ENCODE peak calls at places on chromosomes 7 and 10, in five cellular contexts. One of them, this sample, is unnamed.

GRCh38 chr7:2967238-2967637 is 76.4 kb downstream of the CARD11 start:
- DNase-seq in IMR-90: no peak
- DNase-seq in HepG2: no peak
- DNase-seq in K562: no peak
- DNase-seq in SK-N-SH: no peak
- DNase-seq in this sample: no peak

GRCh38 chr7:24932815-24933214 is 47.2 kb downstream of the OSBPL3 start:
- DNase-seq in IMR-90: no peak
- DNase-seq in HepG2: no peak
- DNase-seq in K562: no peak
- DNase-seq in SK-N-SH: no peak
- DNase-seq in this sample: no peak

GRCh38 chr10:42690449-42691360 is 52.3 kb upstream of the ZNF33B start:
- DNase-seq in IMR-90: no peak
- DNase-seq in HepG2: peak; percentile 14
- DNase-seq in K562: no peak
- DNase-seq in SK-N-SH: peak; percentile 71
- DNase-seq in this sample: peak; percentile 5

GRCh38 chr7:8226526-8226925 is 35.4 kb downstream of the ICA1 start:
- DNase-seq in IMR-90: no peak
- DNase-seq in HepG2: no peak
- DNase-seq in K562: no peak
- DNase-seq in SK-N-SH: no peak
- DNase-seq in this sample: no peak

GRCh38 chr10:122102146-122102866 is 113.3 kb downstream of the TACC2 start:
- DNase-seq in IMR-90: no peak
- DNase-seq in HepG2: no peak
- DNase-seq in K562: no peak
- DNase-seq in SK-N-SH: no peak
- DNase-seq in this sample: no peak

GRCh38 chr7:47328392-47329319 is 253.3 kb downstream of the TNS3 start:
- DNase-seq in IMR-90: no peak
- DNase-seq in HepG2: no peak
- DNase-seq in K562: no peak
- DNase-seq in SK-N-SH: no peak
- DNase-seq in this sample: no peak

GRCh38 chr10:30857803-30858202 is 173.9 kb downstream of the ZNF438 start:
- DNase-seq in IMR-90: peak; percentile 72
- DNase-seq in HepG2: no peak
- DNase-seq in K562: no peak
- DNase-seq in SK-N-SH: no peak
- DNase-seq in this sample: no peak

GRCh38 chr7:84112771-84113170 is 81.8 kb downstream of the SEMA3A start:
- DNase-seq in IMR-90: no peak
- DNase-seq in HepG2: no peak
- DNase-seq in K562: no peak
- DNase-seq in SK-N-SH: no peak
- DNase-seq in this sample: no peak

GRCh38 chr7:77269360-77270075 is 69.9 kb upstream of the FGL2 start:
- DNase-seq in IMR-90: peak; percentile 11
- DNase-seq in HepG2: no peak
- DNase-seq in K562: no peak
- DNase-seq in SK-N-SH: no peak
- DNase-seq in this sample: no peak

GRCh38 chr10:28595618-28596017 is 62.7 kb downstream of the WAC start:
- DNase-seq in IMR-90: peak; percentile 24
- DNase-seq in HepG2: no peak
- DNase-seq in K562: no peak
- DNase-seq in SK-N-SH: no peak
- DNase-seq in this sample: no peak

GRCh38 chr10:129709627-129710509 is 242.8 kb downstream of the MGMT start:
- DNase-seq in IMR-90: no peak
- DNase-seq in HepG2: no peak
- DNase-seq in K562: no peak
- DNase-seq in SK-N-SH: no peak
- DNase-seq in this sample: no peak

GRCh38 chr7:92133133-92133736 is 1.0 kb downstream of the CYP51A1 start:
- DNase-seq in IMR-90: no peak
- DNase-seq in HepG2: no peak
- DNase-seq in K562: no peak
- DNase-seq in SK-N-SH: no peak
- DNase-seq in this sample: no peak

GRCh38 chr10:102473445-102474331 is 22.3 kb upstream of the C10orf95 start:
- DNase-seq in IMR-90: no peak
- DNase-seq in HepG2: no peak
- DNase-seq in K562: no peak
- DNase-seq in SK-N-SH: no peak
- DNase-seq in this sample: no peak

GRCh38 chr10:3192856-3193635 is 20.5 kb upstream of the PITRM1 start:
- DNase-seq in IMR-90: peak; percentile 73
- DNase-seq in HepG2: peak; percentile 29
- DNase-seq in K562: peak; percentile 59
- DNase-seq in SK-N-SH: peak; percentile 70
- DNase-seq in this sample: peak; percentile 64

GRCh38 chr10:35092851-35093250 is 2.7 kb upstream of the CUL2 start:
- DNase-seq in IMR-90: no peak
- DNase-seq in HepG2: no peak
- DNase-seq in K562: peak; percentile 17
- DNase-seq in SK-N-SH: no peak
- DNase-seq in this sample: peak; percentile 30

GRCh38 chr10:84593546-84593945 is 265.2 kb downstream of the CCSER2 start:
- DNase-seq in IMR-90: no peak
- DNase-seq in HepG2: no peak
- DNase-seq in K562: no peak
- DNase-seq in SK-N-SH: no peak
- DNase-seq in this sample: no peak

GRCh38 chr7:158957921-158958471 is 101.6 kb downstream of the DYNC2I1 start:
- DNase-seq in IMR-90: no peak
- DNase-seq in HepG2: no peak
- DNase-seq in K562: peak; percentile 82
- DNase-seq in SK-N-SH: peak; percentile 79
- DNase-seq in this sample: no peak

GRCh38 chr7:35430547-35431153 is 176.8 kb upstream of the TBX20 start:
- DNase-seq in IMR-90: no peak
- DNase-seq in HepG2: peak; percentile 11
- DNase-seq in K562: peak; percentile 57
- DNase-seq in SK-N-SH: no peak
- DNase-seq in this sample: no peak

GRCh38 chr7:29486191-29486700 is 77.4 kb upstream of the PRR15 start:
- DNase-seq in IMR-90: no peak
- DNase-seq in HepG2: no peak
- DNase-seq in K562: no peak
- DNase-seq in SK-N-SH: no peak
- DNase-seq in this sample: no peak

GRCh38 chr7:23247602-23248335 is 1.2 kb downstream of the GPNMB start:
- DNase-seq in IMR-90: no peak
- DNase-seq in HepG2: no peak
- DNase-seq in K562: no peak
- DNase-seq in SK-N-SH: no peak
- DNase-seq in this sample: no peak

GRCh38 chr10:33280217-33280616 is 54.2 kb downstream of the NRP1 start:
- DNase-seq in IMR-90: no peak
- DNase-seq in HepG2: no peak
- DNase-seq in K562: no peak
- DNase-seq in SK-N-SH: no peak
- DNase-seq in this sample: no peak

GRCh38 chr10:104260775-104261115 is 6.1 kb downstream of the GSTO1 start:
- DNase-seq in IMR-90: peak; percentile 81
- DNase-seq in HepG2: no peak
- DNase-seq in K562: no peak
- DNase-seq in SK-N-SH: no peak
- DNase-seq in this sample: no peak

GRCh38 chr10:48792121-48792520 is 107.4 kb downstream of the WDFY4 start:
- DNase-seq in IMR-90: no peak
- DNase-seq in HepG2: no peak
- DNase-seq in K562: no peak
- DNase-seq in SK-N-SH: no peak
- DNase-seq in this sample: no peak

GRCh38 chr10:52129410-52130178 is 184.5 kb upstream of the DKK1 start:
- DNase-seq in IMR-90: no peak
- DNase-seq in HepG2: no peak
- DNase-seq in K562: no peak
- DNase-seq in SK-N-SH: no peak
- DNase-seq in this sample: no peak

GRCh38 chr7:131438969-131439368 is 111.3 kb downstream of the MKLN1 start:
- DNase-seq in IMR-90: no peak
- DNase-seq in HepG2: no peak
- DNase-seq in K562: no peak
- DNase-seq in SK-N-SH: no peak
- DNase-seq in this sample: no peak

GRCh38 chr10:68606918-68607317 is 46.8 kb downstream of the TET1 start:
- DNase-seq in IMR-90: no peak
- DNase-seq in HepG2: no peak
- DNase-seq in K562: no peak
- DNase-seq in SK-N-SH: no peak
- DNase-seq in this sample: no peak

GRCh38 chr7:897771-898376 is 21.5 kb downstream of the GET4 start:
- DNase-seq in IMR-90: no peak
- DNase-seq in HepG2: no peak
- DNase-seq in K562: no peak
- DNase-seq in SK-N-SH: peak; percentile 85
- DNase-seq in this sample: no peak

GRCh38 chr7:91264924-91265681 is 870 bp downstream of the FZD1 start:
- DNase-seq in IMR-90: peak; percentile 74
- DNase-seq in HepG2: no peak
- DNase-seq in K562: no peak
- DNase-seq in SK-N-SH: peak; percentile 84
- DNase-seq in this sample: peak; percentile 65

GRCh38 chr10:51772387-51772786 is 73.0 kb upstream of the CSTF2T start:
- DNase-seq in IMR-90: no peak
- DNase-seq in HepG2: no peak
- DNase-seq in K562: no peak
- DNase-seq in SK-N-SH: no peak
- DNase-seq in this sample: no peak

GRCh38 chr7:29807179-29807841 is 1.0 kb downstream of the WIPF3 start:
- DNase-seq in IMR-90: no peak
- DNase-seq in HepG2: peak; percentile 15
- DNase-seq in K562: peak; percentile 16
- DNase-seq in SK-N-SH: peak; percentile 55
- DNase-seq in this sample: peak; percentile 47

GRCh38 chr10:113313048-113313611 is 239.7 kb upstream of the HABP2 start:
- DNase-seq in IMR-90: no peak
- DNase-seq in HepG2: no peak
- DNase-seq in K562: no peak
- DNase-seq in SK-N-SH: no peak
- DNase-seq in this sample: no peak

GRCh38 chr7:54860003-54860775 is 101.2 kb upstream of the SEC61G start:
- DNase-seq in IMR-90: peak; percentile 31
- DNase-seq in HepG2: no peak
- DNase-seq in K562: no peak
- DNase-seq in SK-N-SH: no peak
- DNase-seq in this sample: no peak

GRCh38 chr7:126635545-126635944 is 617.2 kb downstream of the GRM8 start:
- DNase-seq in IMR-90: no peak
- DNase-seq in HepG2: no peak
- DNase-seq in K562: no peak
- DNase-seq in SK-N-SH: no peak
- DNase-seq in this sample: no peak

GRCh38 chr10:12181065-12181775 is 14.5 kb downstream of the NUDT5 start:
- DNase-seq in IMR-90: no peak
- DNase-seq in HepG2: no peak
- DNase-seq in K562: no peak
- DNase-seq in SK-N-SH: no peak
- DNase-seq in this sample: no peak

GRCh38 chr10:60818134-60818770 is 40.0 kb downstream of the CDK1 start:
- DNase-seq in IMR-90: peak; percentile 65
- DNase-seq in HepG2: no peak
- DNase-seq in K562: no peak
- DNase-seq in SK-N-SH: no peak
- DNase-seq in this sample: no peak

DNA sequence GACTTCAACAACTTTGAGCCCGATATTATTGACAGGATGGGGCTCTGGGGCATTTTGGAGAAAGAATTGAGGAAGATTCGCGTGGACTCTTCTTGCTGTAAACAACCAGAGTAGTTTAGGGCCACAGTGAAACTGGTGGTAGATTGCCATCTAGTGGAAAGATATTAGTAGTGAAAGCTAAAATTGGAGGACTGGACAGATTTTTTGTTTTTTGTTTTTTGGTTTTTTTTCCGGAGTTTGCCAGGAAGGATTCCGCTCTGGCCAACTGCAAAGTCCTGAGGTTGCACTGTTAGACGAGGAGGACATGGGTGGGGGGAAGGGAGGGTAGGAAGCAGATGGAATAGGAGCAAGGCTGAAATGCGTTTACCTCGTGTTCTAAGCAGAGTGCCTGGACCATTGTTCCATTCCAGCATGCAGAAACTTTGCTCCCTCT is 11.7 kb downstream of the NOBOX start:
- DNase-seq in IMR-90: peak; percentile 39
- DNase-seq in HepG2: peak; percentile 46
- DNase-seq in K562: peak; percentile 56
- DNase-seq in SK-N-SH: peak; percentile 66
- DNase-seq in this sample: peak; percentile 48
- TF ChIP-seq SMC3 in IMR-90: peak; percentile 22
- TF ChIP-seq SMC3 in HepG2: peak; percentile 58
- TF ChIP-seq SMC3 in K562: peak; percentile 68
- TF ChIP-seq SMC3 in SK-N-SH: peak; percentile 83
- TF ChIP-seq SMC3 in this sample: peak; percentile 85

GRCh38 chr10:126387931-126388911 is at the start of gene ADAM12:
- DNase-seq in IMR-90: peak; percentile 68
- DNase-seq in HepG2: no peak
- DNase-seq in K562: no peak
- DNase-seq in SK-N-SH: peak; percentile 88
- DNase-seq in this sample: peak; percentile 18

GRCh38 chr10:126390324-126390723 is 2.0 kb upstream of the ADAM12 start:
- DNase-seq in IMR-90: no peak
- DNase-seq in HepG2: no peak
- DNase-seq in K562: no peak
- DNase-seq in SK-N-SH: no peak
- DNase-seq in this sample: no peak

GRCh38 chr10:126380352-126381076 is 7.8 kb downstream of the ADAM12 start:
- DNase-seq in IMR-90: peak; percentile 32
- DNase-seq in HepG2: no peak
- DNase-seq in K562: no peak
- DNase-seq in SK-N-SH: peak; percentile 57
- DNase-seq in this sample: no peak

GRCh38 chr10:126387041-126387908 is 1.0 kb downstream of the ADAM12 start:
- DNase-seq in IMR-90: peak; percentile 72
- DNase-seq in HepG2: no peak
- DNase-seq in K562: peak; percentile 32
- DNase-seq in SK-N-SH: peak; percentile 80
- DNase-seq in this sample: peak; percentile 70

GRCh38 chr10:126384269-126384873 is 3.9 kb downstream of the ADAM12 start:
- DNase-seq in IMR-90: peak; percentile 96
- DNase-seq in HepG2: no peak
- DNase-seq in K562: no peak
- DNase-seq in SK-N-SH: no peak
- DNase-seq in this sample: peak; percentile 32
- TF ChIP-seq SMC3 in IMR-90: peak; percentile 14
- TF ChIP-seq SMC3 in HepG2: no peak
- TF ChIP-seq SMC3 in K562: no peak
- TF ChIP-seq SMC3 in SK-N-SH: no peak
- TF ChIP-seq SMC3 in this sample: no peak

GRCh38 chr10:46292573-46293023 is 5.8 kb downstream of the ANTXRL start:
- DNase-seq in IMR-90: no peak
- DNase-seq in HepG2: no peak
- DNase-seq in K562: no peak
- DNase-seq in SK-N-SH: no peak
- DNase-seq in this sample: no peak
- TF ChIP-seq SMC3 in IMR-90: no peak
- TF ChIP-seq SMC3 in HepG2: no peak
- TF ChIP-seq SMC3 in K562: no peak
- TF ChIP-seq SMC3 in SK-N-SH: no peak
- TF ChIP-seq SMC3 in this sample: no peak

GRCh38 chr7:132508724-132509348 is 67.4 kb downstream of the PLXNA4 start:
- DNase-seq in IMR-90: no peak
- DNase-seq in HepG2: no peak
- DNase-seq in K562: no peak
- DNase-seq in SK-N-SH: peak; percentile 68
- DNase-seq in this sample: no peak
- TF ChIP-seq SMC3 in IMR-90: no peak
- TF ChIP-seq SMC3 in HepG2: no peak
- TF ChIP-seq SMC3 in K562: no peak
- TF ChIP-seq SMC3 in SK-N-SH: no peak
- TF ChIP-seq SMC3 in this sample: no peak

This sample was measured in A549.